ENCODE peak calls at places on chromosome 17, in four cellular contexts. C is KBM-7, X is renal cortical epithelial cell, L is left cardiac atrium. O is an unnamed sample.

GRCh38 chr17:21279198-21279535 is 5.3 kb upstream of the MAP2K3 start:
- DNase-seq in L (no peak), C (no peak), X (no peak), O (no peak)

GRCh38 chr17:70181866-70182265 is 12.5 kb downstream of the KCNJ2 start:
- DNase-seq in X (no peak), C (no peak), L (no peak), O (no peak)

GRCh38 chr17:81487487-81488275 is 24.9 kb downstream of the ACTG1 start:
- DNase-seq in L (peak), X (no peak), C (peak), O (peak)

GRCh38 chr17:27494192-27495091 is 38.2 kb downstream of the KSR1 start:
- DNase-seq in C (no peak), X (peak), L (peak), O (peak)

GRCh38 chr17:64964796-64965195 is 45.5 kb upstream of the LRRC37A3 start:
- DNase-seq in C (no peak), L (no peak), X (peak), O (no peak)

GRCh38 chr17:51947160-51947559 is 211.4 kb downstream of the CA10 start:
- DNase-seq in C (no peak), L (no peak), X (no peak), O (no peak)

GRCh38 chr17:72510454-72511016 is 389.7 kb downstream of the SOX9 start:
- DNase-seq in L (no peak), X (no peak), C (no peak), O (no peak)

GRCh38 chr17:31820691-31821435 is 38.2 kb downstream of the COPRS start:
- DNase-seq in X (peak), C (no peak), L (no peak), O (no peak)

GRCh38 chr17:59884861-59885260 is 7.9 kb downstream of the TUBD1 start:
- DNase-seq in C (no peak), X (no peak), L (no peak), O (no peak)

GRCh38 chr17:63652106-63652505 is 29.9 kb downstream of the MAP3K3 start:
- DNase-seq in X (peak), L (no peak), C (no peak), O (no peak)

GRCh38 chr17:61139219-61139618 is 260.4 kb upstream of the TBX2 start:
- DNase-seq in X (peak), L (no peak), C (peak), O (no peak)

GRCh38 chr17:50620848-50621247 is 13.8 kb upstream of the ABCC3 start:
- DNase-seq in C (no peak), L (no peak), X (no peak), O (no peak)

GRCh38 chr17:77750427-77751043 is 208.0 kb upstream of the TNRC6C start:
- DNase-seq in C (no peak), X (no peak), L (no peak), O (no peak)

GRCh38 chr17:78278139-78278741 is 46.8 kb downstream of the TMEM235 start:
- DNase-seq in X (no peak), L (no peak), C (no peak), O (peak)

O was measured in NCI-H2227 treated with DMSO at 0.1 percent for 48 hours.